ENCODE peak calls at places on chromosomes 6 and 20, in seven cellular contexts. R is CD8-positive, alpha-beta T cell; C is ovary; N is cardiac muscle cell; I is left ventricle myocardium inferior; D is hepatocyte; F is transverse colon. L is an unnamed sample.

GRCh38 chr6:48471326-48471725 is 360.3 kb upstream of the PTCHD4 start:
- DNase-seq in R (no peak), C (no peak), N (no peak), I (no peak), D (no peak), F (no peak), L (no peak)

GRCh38 chr20:43138061-43138860 is 51.4 kb downstream of the PTPRT start:
- DNase-seq in R (no peak), C (no peak), N (no peak), I (peak), D (peak), F (no peak), L (no peak)

GRCh38 chr6:163449076-163449475 is 34.6 kb downstream of the QKI start:
- DNase-seq in R (no peak), C (no peak), N (no peak), I (no peak), D (no peak), F (no peak), L (no peak)

GRCh38 chr6:79203753-79204253 is 30.7 kb downstream of the HMGN3 start:
- DNase-seq in R (no peak), C (no peak), N (no peak), I (no peak), D (no peak), F (no peak), L (no peak)

GRCh38 chr6:148085651-148086321 is 256.9 kb upstream of the SASH1 start:
- DNase-seq in R (no peak), C (no peak), N (no peak), I (no peak), D (no peak), F (no peak), L (no peak)

GRCh38 chr20:62364911-62365736 is 2.0 kb downstream of the LAMA5 start:
- DNase-seq in R (no peak), C (no peak), N (no peak), I (peak), D (peak), F (peak), L (peak)

GRCh38 chr6:79601020-79601609 is 30.0 kb upstream of the SH3BGRL2 start:
- DNase-seq in R (no peak), C (no peak), N (peak), I (no peak), D (peak), F (no peak), L (no peak)

GRCh38 chr6:159988983-159989454 is 20.1 kb downstream of the IGF2R start:
- DNase-seq in R (no peak), C (no peak), N (peak), I (no peak), D (no peak), F (no peak), L (no peak)

GRCh38 chr20:63246490-63247284 is 7.6 kb downstream of the NKAIN4 start:
- DNase-seq in R (no peak), C (no peak), N (no peak), I (no peak), D (no peak), F (no peak), L (no peak)

GRCh38 chr6:150203871-150204545 is 61.2 kb downstream of the PPP1R14C start:
- DNase-seq in R (no peak), C (no peak), N (no peak), I (no peak), D (no peak), F (no peak), L (no peak)

GRCh38 chr6:168865-169455 is 123.3 kb upstream of the DUSP22 start:
- DNase-seq in R (no peak), C (no peak), N (peak), I (no peak), D (peak), F (no peak), L (no peak)

GRCh38 chr6:114648847-114649246 is 306.0 kb upstream of the HS3ST5 start:
- DNase-seq in R (no peak), C (no peak), N (no peak), I (no peak), D (no peak), F (no peak), L (no peak)

GRCh38 chr20:1894951-1895673 is at the start of gene SIRPA:
- DNase-seq in R (no peak), C (peak), N (peak), I (peak), D (peak), F (peak), L (peak)

GRCh38 chr20:60446273-60447111 is 488.3 kb downstream of the CDH26 start:
- DNase-seq in R (no peak), C (no peak), N (no peak), I (no peak), D (no peak), F (no peak), L (no peak)

GRCh38 chr6:118562959-118563358 is 14.9 kb downstream of the PLN start:
- DNase-seq in R (no peak), C (no peak), N (no peak), I (no peak), D (no peak), F (no peak), L (no peak)

GRCh38 chr20:44079291-44079690 is 107.7 kb downstream of the JPH2 start:
- DNase-seq in R (no peak), C (no peak), N (no peak), I (no peak), D (no peak), F (no peak), L (no peak)

GRCh38 chr6:148869589-148869988 is 122.8 kb downstream of the UST start:
- DNase-seq in R (no peak), C (no peak), N (peak), I (no peak), D (no peak), F (no peak), L (no peak)

GRCh38 chr6:97473979-97474378 is 191.0 kb upstream of the MMS22L start:
- DNase-seq in R (no peak), C (no peak), N (no peak), I (no peak), D (no peak), F (no peak), L (no peak)
- H3K27ac ChIP-seq in R (no peak), C (no peak), N (no peak), I (no peak), D (no peak), F (no peak), L (no peak)

DNA sequence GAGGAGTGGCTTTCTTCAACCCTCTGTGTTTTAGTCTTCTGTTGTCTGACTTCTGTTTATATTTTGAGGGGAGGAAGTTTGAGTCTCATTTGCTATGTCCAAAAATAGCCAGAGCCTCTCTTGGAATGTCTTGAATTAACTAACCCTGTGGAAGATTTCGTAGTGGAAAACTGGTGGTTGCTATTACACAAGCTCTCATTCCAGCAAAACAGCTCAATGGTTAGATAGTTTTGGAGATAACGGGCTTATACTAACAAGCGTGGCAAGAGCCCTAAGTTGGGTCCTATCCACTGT is 1.6 kb downstream of the CCN2 start:
- DNase-seq in R (no peak), C (no peak), N (peak), I (no peak), D (no peak), F (no peak), L (no peak)
- H3K27ac ChIP-seq in R (no peak), C (peak), N (no peak), I (peak), D (peak), F (peak), L (peak)

DNA sequence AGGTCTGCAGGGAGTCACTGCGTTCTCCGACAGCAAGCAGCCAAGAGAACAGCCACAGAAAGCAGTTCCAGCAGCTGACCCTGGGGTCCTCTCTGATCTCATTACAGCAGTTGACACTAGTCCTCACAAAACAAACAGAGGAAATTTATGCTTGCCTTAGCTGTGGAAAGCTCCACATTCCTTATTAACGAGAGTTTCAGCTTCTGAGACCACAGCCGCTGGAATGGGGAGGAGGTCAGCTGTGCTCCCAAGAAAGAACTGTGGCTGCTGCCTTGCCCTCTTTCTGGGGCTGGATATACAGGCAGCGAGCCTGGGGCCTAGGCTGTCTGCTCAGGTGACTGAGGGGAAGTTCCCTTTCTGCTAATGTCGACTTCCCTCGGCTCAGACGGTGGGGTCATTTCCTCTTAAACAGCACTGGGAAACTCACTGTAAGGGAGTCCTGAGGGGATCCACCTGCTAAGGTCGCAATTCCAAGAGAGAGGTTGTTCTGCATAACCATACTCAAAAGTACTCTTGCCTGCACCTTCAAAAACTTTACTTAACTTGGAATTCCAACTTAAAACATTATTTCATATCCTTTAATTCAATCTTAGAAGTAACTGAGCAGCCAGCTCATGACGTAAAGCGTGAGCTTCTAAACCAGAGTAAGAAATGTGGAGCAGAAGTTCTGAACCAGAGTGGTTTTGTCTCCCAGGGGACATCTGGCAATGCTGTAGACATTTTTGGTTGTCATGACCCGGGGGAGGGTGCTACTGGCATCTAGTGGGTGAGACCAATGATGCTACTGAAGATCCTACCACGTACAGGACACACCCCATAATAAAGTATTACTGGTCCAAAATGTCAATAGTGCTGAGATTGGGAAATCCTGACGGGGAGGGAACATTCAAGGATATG is 80.3 kb downstream of the BACH2 start:
- DNase-seq in R (no peak), C (no peak), N (no peak), I (no peak), D (peak), F (peak), L (no peak)
- H3K27ac ChIP-seq in R (peak), C (no peak), N (peak), I (peak), D (peak), F (peak), L (peak)

GRCh38 chr6:105600342-105601293 is 197.7 kb upstream of the PREP start:
- DNase-seq in R (no peak), C (no peak), N (peak), I (no peak), D (no peak), F (no peak), L (no peak)
- H3K27ac ChIP-seq in R (no peak), C (no peak), N (no peak), I (peak), D (peak), F (peak), L (peak)

GRCh38 chr6:36605560-36606391 is 11.6 kb downstream of the SRSF3 start:
- DNase-seq in R (no peak), C (no peak), N (peak), I (no peak), D (no peak), F (no peak), L (no peak)
- H3K27ac ChIP-seq in R (no peak), C (no peak), N (peak), I (peak), D (peak), F (peak), L (peak)

GRCh38 chr6:44661631-44662030 is 274.1 kb downstream of the CDC5L start:
- DNase-seq in R (no peak), C (no peak), N (no peak), I (no peak), D (no peak), F (no peak), L (no peak)
- H3K27ac ChIP-seq in R (no peak), C (no peak), N (no peak), I (no peak), D (no peak), F (no peak), L (no peak)